ENCODE peak calls at places on chromosomes 3 and 15, in eight cellular contexts. One of them, this sample, is unnamed.

GRCh38 chr15:90402230-90402629 is 14.2 kb downstream of the IQGAP1 start:
- DNase-seq in GM12878: no peak
- DNase-seq in suprapubic skin: peak
- DNase-seq in spleen: no peak
- DNase-seq in SK-N-SH: no peak
- DNase-seq in transverse colon: no peak
- DNase-seq in sigmoid colon: peak
- DNase-seq in breast epithelium: no peak
- DNase-seq in this sample: no peak

GRCh38 chr3:46700772-46701171 is 420 bp upstream of the TMIE start:
- DNase-seq in transverse colon: no peak
- DNase-seq in sigmoid colon: no peak
- DNase-seq in suprapubic skin: no peak
- DNase-seq in SK-N-SH: peak
- DNase-seq in breast epithelium: no peak
- DNase-seq in GM12878: no peak
- DNase-seq in spleen: no peak
- DNase-seq in this sample: no peak

GRCh38 chr15:64653757-64654156 is 121.6 kb downstream of the RBPMS2 start:
- DNase-seq in sigmoid colon: no peak
- DNase-seq in SK-N-SH: no peak
- DNase-seq in suprapubic skin: no peak
- DNase-seq in breast epithelium: no peak
- DNase-seq in spleen: no peak
- DNase-seq in transverse colon: no peak
- DNase-seq in GM12878: no peak
- DNase-seq in this sample: no peak

GRCh38 chr15:65960586-65960985 is 91.3 kb downstream of the RAB11A start:
- DNase-seq in transverse colon: no peak
- DNase-seq in breast epithelium: no peak
- DNase-seq in spleen: no peak
- DNase-seq in SK-N-SH: no peak
- DNase-seq in sigmoid colon: no peak
- DNase-seq in GM12878: no peak
- DNase-seq in suprapubic skin: no peak
- DNase-seq in this sample: no peak

GRCh38 chr15:64634576-64635485 is 140.6 kb downstream of the RBPMS2 start:
- DNase-seq in suprapubic skin: no peak
- DNase-seq in breast epithelium: no peak
- DNase-seq in SK-N-SH: no peak
- DNase-seq in sigmoid colon: no peak
- DNase-seq in GM12878: peak
- DNase-seq in spleen: no peak
- DNase-seq in transverse colon: no peak
- DNase-seq in this sample: no peak

GRCh38 chr3:14262212-14262611 is 83.6 kb downstream of the LSM3 start:
- DNase-seq in transverse colon: no peak
- DNase-seq in SK-N-SH: no peak
- DNase-seq in spleen: peak
- DNase-seq in breast epithelium: no peak
- DNase-seq in sigmoid colon: no peak
- DNase-seq in GM12878: no peak
- DNase-seq in suprapubic skin: no peak
- DNase-seq in this sample: no peak

GRCh38 chr3:44648564-44649229 is at the start of gene ZNF35:
- DNase-seq in transverse colon: peak
- DNase-seq in suprapubic skin: peak
- DNase-seq in SK-N-SH: peak
- DNase-seq in GM12878: peak
- DNase-seq in sigmoid colon: peak
- DNase-seq in spleen: peak
- DNase-seq in breast epithelium: peak
- DNase-seq in this sample: no peak

GRCh38 chr3:156551261-156551660 is 3.7 kb downstream of the SSR3 start:
- DNase-seq in suprapubic skin: no peak
- DNase-seq in GM12878: no peak
- DNase-seq in spleen: no peak
- DNase-seq in sigmoid colon: no peak
- DNase-seq in SK-N-SH: no peak
- DNase-seq in breast epithelium: no peak
- DNase-seq in transverse colon: no peak
- DNase-seq in this sample: no peak

GRCh38 chr15:76206325-76206976 is 104.8 kb downstream of the ETFA start:
- DNase-seq in GM12878: no peak
- DNase-seq in transverse colon: peak
- DNase-seq in spleen: peak
- DNase-seq in sigmoid colon: peak
- DNase-seq in breast epithelium: peak
- DNase-seq in SK-N-SH: peak
- DNase-seq in suprapubic skin: peak
- DNase-seq in this sample: no peak

GRCh38 chr15:100730129-100730528 is 127.7 kb downstream of the ASB7 start:
- DNase-seq in sigmoid colon: no peak
- DNase-seq in transverse colon: no peak
- DNase-seq in suprapubic skin: no peak
- DNase-seq in GM12878: no peak
- DNase-seq in breast epithelium: peak
- DNase-seq in SK-N-SH: no peak
- DNase-seq in spleen: no peak
- DNase-seq in this sample: no peak

GRCh38 chr3:45988804-45989203 is 6.8 kb downstream of the FYCO1 start:
- DNase-seq in spleen: no peak
- DNase-seq in GM12878: no peak
- DNase-seq in sigmoid colon: no peak
- DNase-seq in SK-N-SH: no peak
- DNase-seq in breast epithelium: no peak
- DNase-seq in transverse colon: no peak
- DNase-seq in suprapubic skin: no peak
- DNase-seq in this sample: no peak

GRCh38 chr3:162391301-162391700 is 894.7 kb downstream of the OTOL1 start:
- DNase-seq in GM12878: no peak
- DNase-seq in suprapubic skin: no peak
- DNase-seq in breast epithelium: no peak
- DNase-seq in spleen: no peak
- DNase-seq in sigmoid colon: no peak
- DNase-seq in transverse colon: no peak
- DNase-seq in SK-N-SH: no peak
- DNase-seq in this sample: no peak

GRCh38 chr3:193851941-193852674 is 259.1 kb downstream of the OPA1 start:
- DNase-seq in transverse colon: no peak
- DNase-seq in GM12878: no peak
- DNase-seq in suprapubic skin: no peak
- DNase-seq in SK-N-SH: no peak
- DNase-seq in sigmoid colon: no peak
- DNase-seq in spleen: no peak
- DNase-seq in breast epithelium: no peak
- DNase-seq in this sample: peak

GRCh38 chr3:21216598-21216997 is 534.4 kb downstream of the ZNF385D start:
- DNase-seq in suprapubic skin: no peak
- DNase-seq in breast epithelium: no peak
- DNase-seq in sigmoid colon: no peak
- DNase-seq in GM12878: no peak
- DNase-seq in transverse colon: no peak
- DNase-seq in SK-N-SH: no peak
- DNase-seq in spleen: no peak
- DNase-seq in this sample: no peak

GRCh38 chr15:69160976-69161877 is 792 bp downstream of the GLCE start:
- DNase-seq in SK-N-SH: peak
- DNase-seq in transverse colon: peak
- DNase-seq in GM12878: no peak
- DNase-seq in sigmoid colon: peak
- DNase-seq in spleen: peak
- DNase-seq in breast epithelium: no peak
- DNase-seq in suprapubic skin: peak
- DNase-seq in this sample: no peak

GRCh38 chr3:175246234-175246633 is 387.1 kb downstream of the NAALADL2 start:
- DNase-seq in spleen: no peak
- DNase-seq in SK-N-SH: no peak
- DNase-seq in GM12878: no peak
- DNase-seq in sigmoid colon: no peak
- DNase-seq in transverse colon: no peak
- DNase-seq in suprapubic skin: no peak
- DNase-seq in breast epithelium: no peak
- DNase-seq in this sample: no peak

GRCh38 chr3:122513386-122514122 is 1.2 kb downstream of the KPNA1 start:
- DNase-seq in sigmoid colon: no peak
- DNase-seq in GM12878: no peak
- DNase-seq in transverse colon: no peak
- DNase-seq in breast epithelium: no peak
- DNase-seq in suprapubic skin: no peak
- DNase-seq in SK-N-SH: no peak
- DNase-seq in spleen: no peak
- DNase-seq in this sample: no peak

GRCh38 chr15:34335176-34335575 is 2.4 kb downstream of the SLC12A6 start:
- DNase-seq in transverse colon: no peak
- DNase-seq in breast epithelium: no peak
- DNase-seq in spleen: no peak
- DNase-seq in suprapubic skin: no peak
- DNase-seq in GM12878: no peak
- DNase-seq in sigmoid colon: no peak
- DNase-seq in SK-N-SH: no peak
- DNase-seq in this sample: no peak

GRCh38 chr15:34336333-34336732 is 1.2 kb downstream of the SLC12A6 start:
- DNase-seq in transverse colon: peak
- DNase-seq in SK-N-SH: no peak
- DNase-seq in suprapubic skin: no peak
- DNase-seq in breast epithelium: no peak
- DNase-seq in sigmoid colon: no peak
- DNase-seq in spleen: no peak
- DNase-seq in GM12878: no peak
- DNase-seq in this sample: no peak

GRCh38 chr15:34338347-34338746 is 766 bp upstream of the SLC12A6 start:
- DNase-seq in sigmoid colon: no peak
- DNase-seq in suprapubic skin: no peak
- DNase-seq in breast epithelium: no peak
- DNase-seq in spleen: peak
- DNase-seq in GM12878: no peak
- DNase-seq in transverse colon: no peak
- DNase-seq in SK-N-SH: no peak
- DNase-seq in this sample: no peak

GRCh38 chr15:34337557-34338306 is at the start of gene SLC12A6:
- DNase-seq in sigmoid colon: peak
- DNase-seq in suprapubic skin: peak
- DNase-seq in transverse colon: peak
- DNase-seq in breast epithelium: peak
- DNase-seq in GM12878: no peak
- DNase-seq in SK-N-SH: peak
- DNase-seq in spleen: peak
- DNase-seq in this sample: no peak

GRCh38 chr15:34336947-34337556 is 529 bp downstream of the SLC12A6 start:
- DNase-seq in suprapubic skin: no peak
- DNase-seq in spleen: peak
- DNase-seq in sigmoid colon: peak
- DNase-seq in GM12878: no peak
- DNase-seq in SK-N-SH: no peak
- DNase-seq in breast epithelium: no peak
- DNase-seq in transverse colon: peak
- DNase-seq in this sample: no peak
- TF ChIP-seq POLR2AphosphoS5 in suprapubic skin: no peak
- TF ChIP-seq POLR2AphosphoS5 in spleen: no peak
- TF ChIP-seq POLR2AphosphoS5 in sigmoid colon: no peak
- TF ChIP-seq POLR2AphosphoS5 in GM12878: peak
- TF ChIP-seq POLR2AphosphoS5 in SK-N-SH: no peak
- TF ChIP-seq POLR2AphosphoS5 in breast epithelium: no peak
- TF ChIP-seq POLR2AphosphoS5 in transverse colon: no peak
- TF ChIP-seq POLR2AphosphoS5 in this sample: no peak

DNA sequence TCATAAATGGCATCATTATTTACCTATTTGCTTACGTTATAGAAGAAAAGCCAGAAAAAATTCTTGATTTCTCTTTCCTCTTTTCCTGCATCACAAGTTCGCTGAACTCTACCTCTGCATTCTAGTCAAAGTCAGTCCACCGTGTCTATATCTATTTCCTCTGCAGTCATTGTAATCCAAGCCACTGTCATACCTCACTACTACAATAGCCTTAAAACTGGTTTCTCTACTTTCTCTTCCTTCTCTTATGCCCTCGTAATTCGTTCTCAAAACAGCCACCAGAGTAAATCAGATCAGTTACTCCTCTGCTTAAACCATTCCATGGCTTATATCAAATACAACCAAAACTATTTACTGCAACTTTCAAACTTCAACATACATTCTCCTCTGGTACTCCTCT is 13.4 kb upstream of the FAM81A start:
- DNase-seq in sigmoid colon: no peak
- DNase-seq in SK-N-SH: no peak
- DNase-seq in spleen: no peak
- DNase-seq in breast epithelium: no peak
- DNase-seq in GM12878: no peak
- DNase-seq in transverse colon: no peak
- DNase-seq in suprapubic skin: no peak
- DNase-seq in this sample: no peak
- TF ChIP-seq POLR2AphosphoS5 in sigmoid colon: no peak
- TF ChIP-seq POLR2AphosphoS5 in SK-N-SH: no peak
- TF ChIP-seq POLR2AphosphoS5 in spleen: no peak
- TF ChIP-seq POLR2AphosphoS5 in breast epithelium: no peak
- TF ChIP-seq POLR2AphosphoS5 in GM12878: no peak
- TF ChIP-seq POLR2AphosphoS5 in transverse colon: no peak
- TF ChIP-seq POLR2AphosphoS5 in suprapubic skin: no peak
- TF ChIP-seq POLR2AphosphoS5 in this sample: no peak

DNA sequence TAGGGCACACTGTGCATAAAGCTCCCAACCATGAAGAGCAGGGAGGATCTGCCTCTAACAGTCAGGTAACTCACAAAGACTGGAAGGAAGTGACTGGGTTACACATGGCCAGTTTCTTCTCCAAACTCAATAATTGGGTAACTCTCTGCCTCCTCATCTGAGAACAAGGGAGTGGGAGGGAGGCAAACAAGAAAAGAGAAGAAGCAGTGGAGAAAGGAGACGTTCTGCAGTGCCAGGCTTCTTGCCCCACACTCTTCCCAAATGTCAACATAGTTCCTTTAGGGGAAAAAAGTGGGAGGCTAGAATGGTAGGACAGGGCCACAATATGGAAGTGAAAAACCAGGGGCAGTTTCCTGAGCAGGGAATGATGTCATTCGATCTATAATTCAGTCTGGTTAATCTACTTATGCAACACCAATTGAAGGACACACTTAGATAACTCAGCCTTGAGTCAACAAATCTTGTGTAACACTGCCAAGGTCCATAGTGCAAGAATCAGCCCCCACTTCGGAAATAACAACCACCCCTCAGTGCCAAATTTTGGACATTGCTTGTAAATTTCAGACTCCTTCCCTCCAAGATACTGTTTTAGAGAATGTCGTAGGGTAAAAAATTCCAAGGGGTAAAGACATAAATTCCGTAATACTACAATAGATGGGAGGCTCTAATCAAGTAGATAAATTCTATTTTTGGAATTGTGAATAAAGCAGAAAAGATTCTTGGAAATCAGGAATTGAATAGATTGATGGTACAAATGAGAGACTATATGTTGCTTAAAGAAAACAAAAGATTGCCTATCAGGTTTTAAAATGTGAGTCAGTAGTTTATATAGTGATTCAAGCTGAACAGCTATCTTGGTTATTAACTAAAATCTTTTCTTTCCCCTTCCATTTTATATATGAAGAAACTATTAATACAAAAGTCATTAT is 143.1 kb downstream of the LPP start:
- DNase-seq in SK-N-SH: no peak
- DNase-seq in spleen: no peak
- DNase-seq in transverse colon: peak
- DNase-seq in breast epithelium: no peak
- DNase-seq in sigmoid colon: no peak
- DNase-seq in suprapubic skin: no peak
- DNase-seq in GM12878: no peak
- DNase-seq in this sample: no peak
- TF ChIP-seq POLR2AphosphoS5 in SK-N-SH: no peak
- TF ChIP-seq POLR2AphosphoS5 in spleen: no peak
- TF ChIP-seq POLR2AphosphoS5 in transverse colon: no peak
- TF ChIP-seq POLR2AphosphoS5 in breast epithelium: no peak
- TF ChIP-seq POLR2AphosphoS5 in sigmoid colon: peak
- TF ChIP-seq POLR2AphosphoS5 in suprapubic skin: no peak
- TF ChIP-seq POLR2AphosphoS5 in GM12878: no peak
- TF ChIP-seq POLR2AphosphoS5 in this sample: no peak

GRCh38 chr3:4476507-4476906 is 9.4 kb upstream of the SUMF1 start:
- DNase-seq in SK-N-SH: no peak
- DNase-seq in suprapubic skin: no peak
- DNase-seq in breast epithelium: no peak
- DNase-seq in sigmoid colon: no peak
- DNase-seq in GM12878: no peak
- DNase-seq in transverse colon: no peak
- DNase-seq in spleen: no peak
- DNase-seq in this sample: no peak
- TF ChIP-seq POLR2AphosphoS5 in SK-N-SH: no peak
- TF ChIP-seq POLR2AphosphoS5 in suprapubic skin: no peak
- TF ChIP-seq POLR2AphosphoS5 in breast epithelium: no peak
- TF ChIP-seq POLR2AphosphoS5 in sigmoid colon: no peak
- TF ChIP-seq POLR2AphosphoS5 in GM12878: no peak
- TF ChIP-seq POLR2AphosphoS5 in transverse colon: no peak
- TF ChIP-seq POLR2AphosphoS5 in spleen: no peak
- TF ChIP-seq POLR2AphosphoS5 in this sample: no peak

This sample was measured in SK-N-MC.